ENCODE peak calls at places on chromosomes 5 and 9, in eight cellular contexts. D, H, P, Z, J, N, I and R are unnamed samples. For H3K9me3, the result is how much of the 10 kb centered on the place peaks cover.

GRCh38 chr5:140967226-140967893 is 1.1 kb downstream of the PCDHAC2 start:
- DNase-seq in D (no peak), H (no peak), P (no peak), Z (no peak), J (no peak), N (peak), I (no peak), R (no peak)

GRCh38 chr9:88994820-88995180 is 3.5 kb downstream of the S1PR3 start:
- DNase-seq in D (no peak), H (no peak), P (no peak), Z (no peak), J (no peak), N (no peak), I (no peak), R (no peak)

GRCh38 chr5:83608122-83608521 is 112.5 kb downstream of the HAPLN1 start:
- DNase-seq in D (no peak), H (peak), P (peak), Z (no peak), J (no peak), N (peak), I (peak), R (no peak)

GRCh38 chr9:107180206-107180605 is 102.9 kb upstream of the RAD23B start:
- DNase-seq in D (no peak), H (no peak), P (no peak), Z (no peak), J (no peak), N (no peak), I (peak), R (no peak)

GRCh38 chr5:1666812-1667588 is 132.6 kb downstream of the MRPL36 start:
- DNase-seq in D (peak), H (peak), P (no peak), Z (no peak), J (no peak), N (peak), I (peak), R (peak)

GRCh38 chr9:3794005-3794404 is 268.2 kb upstream of the RFX3 start:
- DNase-seq in D (no peak), H (no peak), P (no peak), Z (no peak), J (no peak), N (no peak), I (no peak), R (no peak)

GRCh38 chr9:138010274-138010800 is 132.8 kb downstream of the CACNA1B start:
- DNase-seq in D (no peak), H (no peak), P (no peak), Z (peak), J (peak), N (no peak), I (no peak), R (no peak)

GRCh38 chr5:91367908-91368648 is 15.0 kb downstream of the ARRDC3 start:
- DNase-seq in D (no peak), H (no peak), P (no peak), Z (no peak), J (no peak), N (no peak), I (no peak), R (no peak)

GRCh38 chr9:76302947-76303550 is 91.2 kb downstream of the RFK start:
- DNase-seq in D (no peak), H (peak), P (peak), Z (no peak), J (no peak), N (no peak), I (no peak), R (no peak)

GRCh38 chr5:96074460-96075254 is 113.0 kb upstream of the ELL2 start:
- DNase-seq in D (no peak), H (no peak), P (no peak), Z (no peak), J (no peak), N (no peak), I (no peak), R (no peak)

GRCh38 chr9:68808481-68808880 is 103.4 kb downstream of the PIP5K1B start:
- DNase-seq in D (no peak), H (no peak), P (no peak), Z (no peak), J (no peak), N (no peak), I (no peak), R (no peak)

GRCh38 chr9:12056874-12057273 is 636.3 kb upstream of the TYRP1 start:
- DNase-seq in D (no peak), H (no peak), P (no peak), Z (no peak), J (no peak), N (no peak), I (no peak), R (no peak)

GRCh38 chr5:43917925-43918324 is 314.9 kb downstream of the NNT start:
- DNase-seq in D (no peak), H (no peak), P (no peak), Z (no peak), J (peak), N (no peak), I (no peak), R (no peak)

GRCh38 chr5:43920422-43920821 is 317.4 kb downstream of the NNT start:
- DNase-seq in D (no peak), H (no peak), P (no peak), Z (no peak), J (no peak), N (no peak), I (no peak), R (no peak)
- H3K9me3 ChIP-seq in D (under half), H (under half), P (under half), Z (under half), J (half or more), N (under half), I (under half), R (under half)

GRCh38 chr9:101468116-101468515 is 32.5 kb upstream of the ALDOB start:
- DNase-seq in D (no peak), H (no peak), P (no peak), Z (no peak), J (no peak), N (no peak), I (no peak), R (no peak)

GRCh38 chr9:101467690-101468089 is 32.1 kb upstream of the ALDOB start:
- DNase-seq in D (no peak), H (no peak), P (no peak), Z (no peak), J (no peak), N (no peak), I (no peak), R (no peak)

GRCh38 chr9:101463397-101463796 is 27.8 kb upstream of the ALDOB start:
- DNase-seq in D (no peak), H (no peak), P (no peak), Z (no peak), J (no peak), N (no peak), I (no peak), R (no peak)

GRCh38 chr9:101466863-101467262 is 31.3 kb upstream of the ALDOB start:
- DNase-seq in D (no peak), H (no peak), P (no peak), Z (no peak), J (no peak), N (no peak), I (no peak), R (no peak)

DNA sequence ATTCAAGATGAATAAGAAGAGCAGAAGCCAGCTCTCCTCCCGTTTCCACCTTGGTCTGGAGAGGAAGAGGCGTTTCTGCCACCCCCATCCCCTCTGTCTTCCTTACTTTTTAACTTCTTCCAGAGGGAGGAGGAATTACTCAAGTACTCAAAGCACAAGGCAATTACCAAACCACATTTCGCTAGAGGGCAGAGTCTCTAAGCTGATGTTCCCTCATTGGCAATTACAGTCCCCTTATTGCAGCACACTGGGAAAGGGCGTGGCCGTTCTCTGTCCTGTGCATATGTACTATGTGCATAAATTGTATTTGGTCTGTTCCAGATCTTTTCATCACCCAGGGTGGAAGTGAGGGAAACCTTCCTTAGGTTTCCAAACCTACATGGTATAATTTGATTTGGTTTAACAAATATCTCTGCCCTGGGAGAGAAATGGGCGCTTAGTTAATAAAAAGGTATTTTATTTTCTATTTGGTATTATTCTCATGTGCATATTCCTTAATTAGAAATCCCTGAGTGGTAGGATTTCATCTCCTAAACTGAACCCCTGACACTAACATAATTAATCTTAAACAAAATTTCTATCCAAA is 29.8 kb upstream of the ALDOB start:
- DNase-seq in D (no peak), H (peak), P (peak), Z (peak), J (no peak), N (peak), I (peak), R (no peak)
- H3K9me3 ChIP-seq in D (under half), H (under half), P (under half), Z (under half), J (under half), N (under half), I (under half), R (under half)

GRCh38 chr9:11016081-11016480 is 403.3 kb upstream of the PTPRD start:
- DNase-seq in D (no peak), H (no peak), P (no peak), Z (no peak), J (no peak), N (no peak), I (no peak), R (no peak)
- H3K9me3 ChIP-seq in D (under half), H (under half), P (under half), Z (under half), J (under half), N (under half), I (under half), R (under half)

GRCh38 chr9:135004772-135005171 is 82.7 kb upstream of the OLFM1 start:
- DNase-seq in D (no peak), H (no peak), P (no peak), Z (no peak), J (no peak), N (no peak), I (no peak), R (no peak)

GRCh38 chr9:135001526-135001925 is 83.8 kb upstream of the FCN1 start:
- DNase-seq in D (no peak), H (no peak), P (no peak), Z (no peak), J (peak), N (no peak), I (no peak), R (no peak)

GRCh38 chr9:135002336-135002735 is 84.6 kb upstream of the FCN1 start:
- DNase-seq in D (no peak), H (no peak), P (no peak), Z (no peak), J (peak), N (no peak), I (no peak), R (no peak)

GRCh38 chr9:134996591-134997530 is 79.1 kb upstream of the FCN1 start:
- DNase-seq in D (no peak), H (no peak), P (no peak), Z (no peak), J (peak), N (no peak), I (peak), R (no peak)

DNA sequence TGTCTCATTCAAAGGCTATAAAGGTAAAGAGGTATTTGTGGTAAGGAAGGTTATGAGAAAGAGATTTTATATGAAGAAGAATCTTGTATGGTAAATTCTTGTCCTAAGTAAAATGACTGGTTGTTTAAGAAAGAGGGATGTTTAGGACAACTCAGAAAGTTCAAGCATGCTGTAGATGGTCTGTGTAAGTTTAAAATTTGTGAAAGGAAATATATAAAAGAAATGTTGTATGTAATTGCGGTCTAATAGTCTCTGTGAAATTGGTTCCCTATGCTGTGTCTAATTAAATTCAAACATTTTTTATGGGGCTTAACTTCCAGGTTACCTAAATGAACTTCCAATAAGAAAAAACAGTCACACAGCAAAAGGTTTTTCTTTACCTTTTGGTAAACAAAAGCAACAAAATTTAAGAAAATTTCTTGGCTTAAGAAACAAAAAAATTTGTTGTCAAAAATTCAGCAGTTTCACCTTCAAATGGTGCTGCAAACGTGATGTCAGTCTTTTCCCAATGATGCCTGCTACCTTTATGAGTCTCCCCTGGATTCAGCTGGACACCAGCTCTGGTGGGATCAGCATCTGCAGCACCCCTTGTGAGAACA is 83.0 kb upstream of the FCN1 start:
- DNase-seq in D (no peak), H (no peak), P (no peak), Z (no peak), J (no peak), N (no peak), I (no peak), R (no peak)
- H3K9me3 ChIP-seq in D (under half), H (half or more), P (under half), Z (under half), J (half or more), N (under half), I (under half), R (under half)

GRCh38 chr9:61673247-61673646 is 483.4 kb downstream of the SPATA31A7 start:
- DNase-seq in D (no peak), H (no peak), P (no peak), Z (peak), J (peak), N (no peak), I (no peak), R (no peak)
- H3K9me3 ChIP-seq in D (under half), H (under half), P (under half), Z (under half), J (half or more), N (half or more), I (under half), R (under half)

DNA sequence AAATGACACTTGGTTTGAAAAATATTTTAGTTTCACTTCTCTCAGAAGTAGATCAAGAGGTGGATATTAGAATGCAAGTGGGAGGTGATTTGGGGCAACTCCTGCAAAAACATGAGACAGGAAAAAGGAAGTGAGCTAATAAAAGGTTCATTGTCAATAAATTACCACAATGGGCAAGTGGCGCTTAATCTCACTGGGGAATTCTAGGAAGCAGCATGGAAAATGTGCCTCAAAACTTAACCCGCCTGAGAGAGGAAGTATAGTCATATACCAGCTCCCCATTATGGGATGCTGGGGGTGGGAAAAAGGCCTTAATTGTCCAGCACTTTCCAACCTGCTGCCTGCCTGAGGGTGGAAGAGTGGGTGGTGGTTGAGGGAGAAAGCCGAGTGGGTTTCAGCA is 204.1 kb downstream of the ELAVL2 start:
- DNase-seq in D (no peak), H (no peak), P (no peak), Z (no peak), J (no peak), N (no peak), I (no peak), R (no peak)
- H3K9me3 ChIP-seq in D (under half), H (under half), P (under half), Z (under half), J (under half), N (under half), I (under half), R (under half)

GRCh38 chr9:122800066-122801060 is at the start of gene OR1K1:
- DNase-seq in D (no peak), H (no peak), P (no peak), Z (no peak), J (no peak), N (no peak), I (no peak), R (no peak)

GRCh38 chr9:122791872-122792669 is 3.3 kb downstream of the OR5C1 start:
- DNase-seq in D (no peak), H (no peak), P (no peak), Z (no peak), J (no peak), N (no peak), I (no peak), R (no peak)

GRCh38 chr9:122797316-122798033 is 2.4 kb upstream of the OR1K1 start:
- DNase-seq in D (no peak), H (no peak), P (no peak), Z (no peak), J (no peak), N (no peak), I (no peak), R (no peak)
- H3K9me3 ChIP-seq in D (under half), H (under half), P (under half), Z (under half), J (under half), N (under half), I (under half), R (under half)

GRCh38 chr5:2758632-2759031 is 7.2 kb upstream of the IRX2 start:
- DNase-seq in D (no peak), H (no peak), P (no peak), Z (no peak), J (no peak), N (no peak), I (no peak), R (no peak)
- H3K9me3 ChIP-seq in D (under half), H (under half), P (under half), Z (under half), J (under half), N (under half), I (under half), R (under half)

DNA sequence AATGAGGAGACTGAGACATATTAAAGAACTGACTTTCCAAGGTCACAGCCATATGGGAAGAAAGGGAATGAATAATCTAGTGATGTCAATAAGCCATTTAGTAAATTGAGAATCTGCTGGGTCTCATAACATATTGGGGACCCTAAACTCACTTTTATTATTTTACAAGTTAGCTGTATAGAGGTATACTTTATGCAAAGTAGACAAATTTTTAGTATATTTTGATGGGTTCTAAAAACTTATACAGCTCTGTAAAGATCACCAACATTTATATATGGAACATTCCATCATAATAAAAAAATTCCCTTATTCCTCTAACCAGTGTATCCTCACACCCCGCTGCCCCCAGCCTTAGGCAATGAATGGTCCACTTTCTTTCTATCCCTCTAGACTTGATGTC is 35.7 kb upstream of the ZNF510 start:
- DNase-seq in D (no peak), H (no peak), P (no peak), Z (no peak), J (no peak), N (no peak), I (no peak), R (no peak)
- H3K9me3 ChIP-seq in D (under half), H (half or more), P (under half), Z (under half), J (half or more), N (half or more), I (under half), R (under half)

GRCh38 chr9:135122316-135122715 is 34.8 kb downstream of the OLFM1 start:
- DNase-seq in D (peak), H (no peak), P (no peak), Z (peak), J (no peak), N (no peak), I (no peak), R (no peak)

GRCh38 chr9:135123735-135124134 is 36.3 kb downstream of the OLFM1 start:
- DNase-seq in D (peak), H (no peak), P (no peak), Z (peak), J (no peak), N (no peak), I (no peak), R (no peak)

GRCh38 chr9:135126480-135127187 is 39.2 kb downstream of the OLFM1 start:
- DNase-seq in D (peak), H (peak), P (no peak), Z (peak), J (no peak), N (no peak), I (no peak), R (no peak)

GRCh38 chr9:135120249-135120648 is 32.8 kb downstream of the OLFM1 start:
- DNase-seq in D (no peak), H (no peak), P (no peak), Z (peak), J (no peak), N (no peak), I (no peak), R (no peak)

DNA sequence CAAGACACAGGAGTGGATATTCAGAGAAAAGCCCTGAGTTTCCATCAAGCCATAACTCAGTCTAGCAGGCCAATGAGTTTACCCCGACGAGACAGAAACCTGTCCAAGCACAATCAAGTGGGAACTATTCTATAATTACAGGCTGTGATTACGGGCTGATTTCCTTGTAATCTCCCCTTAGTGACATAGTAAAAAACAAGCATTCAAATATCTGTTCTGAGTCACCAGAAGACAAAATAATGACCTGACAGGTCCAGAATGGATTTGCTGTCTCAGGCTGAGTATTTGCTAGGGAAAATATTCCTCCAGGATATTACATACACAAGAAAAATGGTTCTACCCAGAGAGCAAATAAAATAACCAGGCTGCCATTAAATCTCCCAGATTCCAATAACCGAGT is 35.7 kb downstream of the OLFM1 start:
- DNase-seq in D (no peak), H (no peak), P (no peak), Z (no peak), J (no peak), N (no peak), I (no peak), R (no peak)
- H3K9me3 ChIP-seq in D (under half), H (under half), P (under half), Z (under half), J (under half), N (under half), I (under half), R (under half)